ENCODE peak calls at places on chromosome 19, in four cellular contexts. One of them, this sample, is unnamed. For H3K4me1, the result is how much of the 10 kb centered on the place peaks cover.

GRCh38 chr19:56725829-56726424 is 54.4 kb upstream of the ZNF835 start:
- DNase-seq in upper lobe of right lung: no peak
- DNase-seq in thoracic aorta: no peak
- DNase-seq in astrocyte: no peak
- DNase-seq in this sample: no peak

GRCh38 chr19:28426902-28427232 is 786.1 kb downstream of the UQCRFS1 start:
- DNase-seq in upper lobe of right lung: no peak
- DNase-seq in thoracic aorta: no peak
- DNase-seq in astrocyte: peak
- DNase-seq in this sample: no peak

GRCh38 chr19:3768015-3768747 is 3.8 kb downstream of the RAX2 start:
- DNase-seq in upper lobe of right lung: no peak
- DNase-seq in thoracic aorta: no peak
- DNase-seq in astrocyte: no peak
- DNase-seq in this sample: no peak

GRCh38 chr19:33261511-33262192 is 36.0 kb upstream of the SLC7A10 start:
- DNase-seq in upper lobe of right lung: no peak
- DNase-seq in thoracic aorta: no peak
- DNase-seq in astrocyte: no peak
- DNase-seq in this sample: no peak

GRCh38 chr19:36113895-36114762 is 546 bp downstream of the POLR2I start:
- DNase-seq in upper lobe of right lung: no peak
- DNase-seq in thoracic aorta: no peak
- DNase-seq in astrocyte: peak
- DNase-seq in this sample: no peak

GRCh38 chr19:56953411-56953810 is 112.9 kb upstream of the PEG3 start:
- DNase-seq in upper lobe of right lung: no peak
- DNase-seq in thoracic aorta: no peak
- DNase-seq in astrocyte: no peak
- DNase-seq in this sample: no peak

GRCh38 chr19:15587663-15588062 is 27.4 kb upstream of the CYP4F8 start:
- DNase-seq in upper lobe of right lung: peak
- DNase-seq in thoracic aorta: no peak
- DNase-seq in astrocyte: no peak
- DNase-seq in this sample: no peak

GRCh38 chr19:34351382-34351802 is 13.6 kb upstream of the GPI start:
- DNase-seq in upper lobe of right lung: no peak
- DNase-seq in thoracic aorta: no peak
- DNase-seq in astrocyte: no peak
- DNase-seq in this sample: no peak

GRCh38 chr19:397941-398706 is 10.8 kb downstream of the C2CD4C start:
- DNase-seq in upper lobe of right lung: peak
- DNase-seq in thoracic aorta: no peak
- DNase-seq in astrocyte: no peak
- DNase-seq in this sample: no peak

GRCh38 chr19:8302357-8302691 is 5.8 kb downstream of the CD320 start:
- DNase-seq in upper lobe of right lung: peak
- DNase-seq in thoracic aorta: no peak
- DNase-seq in astrocyte: no peak
- DNase-seq in this sample: peak

GRCh38 chr19:46427518-46427917 is 1.2 kb downstream of the PNMA8C start:
- DNase-seq in upper lobe of right lung: no peak
- DNase-seq in thoracic aorta: no peak
- DNase-seq in astrocyte: no peak
- DNase-seq in this sample: no peak

GRCh38 chr19:30593358-30593757 is 221.2 kb downstream of the ZNF536 start:
- DNase-seq in upper lobe of right lung: no peak
- DNase-seq in thoracic aorta: peak
- DNase-seq in astrocyte: no peak
- DNase-seq in this sample: no peak

GRCh38 chr19:51016798-51017683 is 2.5 kb downstream of the KLK10 start:
- DNase-seq in upper lobe of right lung: no peak
- DNase-seq in thoracic aorta: no peak
- DNase-seq in astrocyte: no peak
- DNase-seq in this sample: peak

GRCh38 chr19:46482645-46483044 is 11.3 kb upstream of the PNMA8A start:
- DNase-seq in upper lobe of right lung: no peak
- DNase-seq in thoracic aorta: no peak
- DNase-seq in astrocyte: peak
- DNase-seq in this sample: no peak

GRCh38 chr19:40281381-40282208 is 3.5 kb downstream of the AKT2 start:
- DNase-seq in upper lobe of right lung: no peak
- DNase-seq in thoracic aorta: no peak
- DNase-seq in astrocyte: no peak
- DNase-seq in this sample: no peak

GRCh38 chr19:1470864-1471513 is 8.0 kb downstream of the C19orf25 start:
- DNase-seq in upper lobe of right lung: no peak
- DNase-seq in thoracic aorta: no peak
- DNase-seq in astrocyte: no peak
- DNase-seq in this sample: peak

GRCh38 chr19:2538096-2538757 is 62.3 kb downstream of the GADD45B start:
- DNase-seq in upper lobe of right lung: no peak
- DNase-seq in thoracic aorta: no peak
- DNase-seq in astrocyte: no peak
- DNase-seq in this sample: no peak

GRCh38 chr19:2543463-2544442 is 67.8 kb downstream of the GADD45B start:
- DNase-seq in upper lobe of right lung: peak
- DNase-seq in thoracic aorta: peak
- DNase-seq in astrocyte: peak
- DNase-seq in this sample: peak

GRCh38 chr19:2540251-2540645 is 64.3 kb downstream of the GADD45B start:
- DNase-seq in upper lobe of right lung: no peak
- DNase-seq in thoracic aorta: no peak
- DNase-seq in astrocyte: no peak
- DNase-seq in this sample: no peak

GRCh38 chr19:2542341-2543069 is 66.6 kb downstream of the GADD45B start:
- DNase-seq in upper lobe of right lung: no peak
- DNase-seq in thoracic aorta: no peak
- DNase-seq in astrocyte: peak
- DNase-seq in this sample: no peak

DNA sequence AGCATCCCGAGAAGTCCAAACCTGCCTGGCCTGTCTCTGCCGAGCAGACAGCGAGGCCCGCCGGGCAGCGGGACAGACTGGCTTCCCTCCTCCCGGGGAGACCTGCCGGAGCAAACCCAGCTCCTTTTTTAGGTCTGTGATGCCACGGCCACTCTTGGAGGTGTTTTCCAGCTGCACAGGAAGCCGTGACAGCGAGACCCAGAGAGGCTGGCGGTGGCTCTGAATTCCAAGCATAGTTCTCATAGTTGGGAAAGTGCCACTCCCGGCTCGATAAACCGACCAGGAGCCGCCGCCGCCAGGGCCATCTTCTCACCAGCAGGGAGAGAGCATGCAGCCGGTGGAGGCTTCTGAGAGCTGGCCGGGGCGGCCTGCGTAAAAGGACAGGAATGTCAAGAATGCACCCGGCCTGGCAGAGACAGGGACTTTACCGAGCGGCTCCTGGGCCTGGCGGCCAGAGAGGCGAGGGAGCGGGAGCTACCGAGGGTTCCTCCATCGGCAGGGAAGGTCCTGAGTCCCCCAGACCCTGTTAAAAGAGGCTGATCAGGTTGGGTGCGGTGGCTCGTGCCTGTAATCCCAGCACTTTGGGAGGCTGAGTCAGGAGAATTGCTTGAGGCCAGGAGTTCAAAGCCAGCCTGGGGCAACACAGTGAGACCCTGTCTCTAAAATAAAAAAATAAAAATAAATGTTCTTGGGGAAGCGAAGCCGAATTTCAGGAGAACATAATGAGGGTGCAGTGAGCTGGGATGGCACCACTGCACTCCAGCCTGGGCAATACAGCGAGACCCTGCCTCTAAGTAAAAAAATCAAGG is 64.9 kb downstream of the GADD45B start:
- DNase-seq in upper lobe of right lung: peak
- DNase-seq in thoracic aorta: peak
- DNase-seq in astrocyte: peak
- DNase-seq in this sample: peak
- H3K4me1 ChIP-seq in upper lobe of right lung: half or more
- H3K4me1 ChIP-seq in thoracic aorta: half or more
- H3K4me1 ChIP-seq in astrocyte: half or more
- H3K4me1 ChIP-seq in this sample: half or more

DNA sequence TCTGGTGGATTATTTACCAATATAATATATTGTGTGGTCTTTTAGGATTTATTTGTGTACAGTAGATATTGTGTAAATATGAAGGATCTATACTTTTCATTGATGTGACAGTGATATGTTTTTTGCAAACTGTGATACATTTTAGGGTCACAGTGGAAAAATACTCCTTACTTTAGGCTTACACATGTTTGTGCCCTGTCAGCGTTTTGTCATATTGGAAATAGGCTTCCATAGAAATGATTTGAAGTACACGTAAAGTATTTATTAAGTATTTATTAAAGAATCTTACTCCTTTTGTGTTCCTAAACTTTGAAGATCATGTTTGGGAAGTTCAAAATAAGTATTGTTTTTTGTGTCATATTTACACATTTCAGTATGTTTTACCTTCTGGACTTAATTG is 5.0 kb downstream of the ZNF808 start:
- DNase-seq in upper lobe of right lung: no peak
- DNase-seq in thoracic aorta: no peak
- DNase-seq in astrocyte: no peak
- DNase-seq in this sample: no peak
- H3K4me1 ChIP-seq in upper lobe of right lung: under half
- H3K4me1 ChIP-seq in thoracic aorta: under half
- H3K4me1 ChIP-seq in astrocyte: under half
- H3K4me1 ChIP-seq in this sample: under half

DNA sequence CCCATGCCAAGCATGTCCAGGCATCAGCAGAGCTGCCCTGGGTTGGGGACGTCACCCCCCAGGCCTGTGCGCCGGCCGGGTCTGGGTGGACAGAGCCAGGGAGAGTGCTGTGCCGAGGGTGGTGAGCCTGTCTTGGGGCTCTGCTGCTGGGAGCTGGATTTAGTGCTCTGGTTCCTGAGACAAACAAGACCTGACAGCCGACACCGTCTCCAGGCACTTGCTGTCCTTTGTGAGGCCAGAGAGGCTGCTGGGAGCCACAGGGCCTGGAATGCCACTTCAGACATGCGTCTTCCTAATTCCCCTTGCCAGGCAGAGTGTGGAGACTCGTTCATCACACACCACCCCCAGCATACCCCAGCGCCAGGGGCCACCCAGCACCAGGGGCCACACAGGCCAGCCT is 165.8 kb downstream of the KDM4B start:
- DNase-seq in upper lobe of right lung: no peak
- DNase-seq in thoracic aorta: no peak
- DNase-seq in astrocyte: no peak
- DNase-seq in this sample: no peak
- H3K4me1 ChIP-seq in upper lobe of right lung: under half
- H3K4me1 ChIP-seq in thoracic aorta: under half
- H3K4me1 ChIP-seq in astrocyte: under half
- H3K4me1 ChIP-seq in this sample: under half

GRCh38 chr19:47542030-47542475 is 27.2 kb upstream of the NAPA start:
- DNase-seq in upper lobe of right lung: no peak
- DNase-seq in thoracic aorta: no peak
- DNase-seq in astrocyte: no peak
- DNase-seq in this sample: no peak

GRCh38 chr19:47544075-47544474 is 28.9 kb downstream of the ZNF541 start:
- DNase-seq in upper lobe of right lung: no peak
- DNase-seq in thoracic aorta: no peak
- DNase-seq in astrocyte: no peak
- DNase-seq in this sample: no peak

GRCh38 chr19:47540748-47541147 is 25.9 kb upstream of the NAPA start:
- DNase-seq in upper lobe of right lung: peak
- DNase-seq in thoracic aorta: no peak
- DNase-seq in astrocyte: peak
- DNase-seq in this sample: no peak

GRCh38 chr19:47539747-47540311 is 25.0 kb upstream of the NAPA start:
- DNase-seq in upper lobe of right lung: no peak
- DNase-seq in thoracic aorta: no peak
- DNase-seq in astrocyte: no peak
- DNase-seq in this sample: no peak

GRCh38 chr19:47541507-47541906 is 26.6 kb upstream of the NAPA start:
- DNase-seq in upper lobe of right lung: no peak
- DNase-seq in thoracic aorta: no peak
- DNase-seq in astrocyte: no peak
- DNase-seq in this sample: no peak
- H3K4me1 ChIP-seq in upper lobe of right lung: under half
- H3K4me1 ChIP-seq in thoracic aorta: under half
- H3K4me1 ChIP-seq in astrocyte: under half
- H3K4me1 ChIP-seq in this sample: under half

GRCh38 chr19:41399525-41399924 is 1.9 kb downstream of the BCKDHA start:
- DNase-seq in upper lobe of right lung: no peak
- DNase-seq in thoracic aorta: no peak
- DNase-seq in astrocyte: no peak
- DNase-seq in this sample: no peak

GRCh38 chr19:41398603-41399002 is 985 bp downstream of the BCKDHA start:
- DNase-seq in upper lobe of right lung: no peak
- DNase-seq in thoracic aorta: no peak
- DNase-seq in astrocyte: no peak
- DNase-seq in this sample: no peak

GRCh38 chr19:41397086-41398041 is at the start of the genes BCKDHA and EXOSC5:
- DNase-seq in upper lobe of right lung: peak
- DNase-seq in thoracic aorta: peak
- DNase-seq in astrocyte: peak
- DNase-seq in this sample: peak

GRCh38 chr19:41398042-41398403 is 405 bp downstream of the BCKDHA start:
- DNase-seq in upper lobe of right lung: no peak
- DNase-seq in thoracic aorta: no peak
- DNase-seq in astrocyte: no peak
- DNase-seq in this sample: no peak

DNA sequence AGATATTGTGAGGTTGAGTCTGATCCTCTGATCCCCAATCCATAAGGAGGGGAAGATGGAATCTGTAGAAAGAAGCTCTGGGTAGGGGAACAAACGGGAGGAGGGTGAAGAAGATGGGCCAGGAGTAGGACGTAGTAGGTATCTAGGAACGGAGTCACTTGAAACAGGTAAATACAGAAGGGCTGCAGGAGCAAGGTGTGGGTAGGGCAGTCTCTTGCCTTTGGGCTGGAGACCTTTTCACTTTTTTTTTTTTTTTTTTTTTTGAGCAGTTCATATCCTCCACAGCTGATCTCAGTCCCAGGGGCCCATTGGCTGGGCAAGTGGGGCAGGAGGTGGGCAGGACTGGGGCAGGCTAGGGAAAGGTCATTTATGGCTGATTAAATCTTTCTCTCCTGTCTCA is 1.5 kb downstream of the BCKDHA start:
- DNase-seq in upper lobe of right lung: no peak
- DNase-seq in thoracic aorta: no peak
- DNase-seq in astrocyte: no peak
- DNase-seq in this sample: no peak
- H3K4me1 ChIP-seq in upper lobe of right lung: under half
- H3K4me1 ChIP-seq in thoracic aorta: under half
- H3K4me1 ChIP-seq in astrocyte: under half
- H3K4me1 ChIP-seq in this sample: under half

GRCh38 chr19:19067276-19068072 is 3.7 kb downstream of the SLC25A42 start:
- DNase-seq in upper lobe of right lung: no peak
- DNase-seq in thoracic aorta: no peak
- DNase-seq in astrocyte: no peak
- DNase-seq in this sample: no peak
- H3K4me1 ChIP-seq in upper lobe of right lung: under half
- H3K4me1 ChIP-seq in thoracic aorta: under half
- H3K4me1 ChIP-seq in astrocyte: under half
- H3K4me1 ChIP-seq in this sample: under half

GRCh38 chr19:10120538-10121198 is 969 bp upstream of the EIF3G start:
- DNase-seq in upper lobe of right lung: no peak
- DNase-seq in thoracic aorta: no peak
- DNase-seq in astrocyte: peak
- DNase-seq in this sample: no peak
- H3K4me1 ChIP-seq in upper lobe of right lung: under half
- H3K4me1 ChIP-seq in thoracic aorta: under half
- H3K4me1 ChIP-seq in astrocyte: under half
- H3K4me1 ChIP-seq in this sample: under half